ENCODE peak calls at places on chromosomes 1 and 21, in six cellular contexts. Y is K562, T is GM12878, H is HepG2, F is GM12892, O is H1. R is an unnamed sample.

GRCh38 chr1:38183094-38183493 is 136.5 kb upstream of the POU3F1 start:
- DNase-seq in Y (peak), T (no peak), H (no peak), F (no peak), O (peak), R (no peak)

GRCh38 chr1:155050560-155051341 is at the start of gene ADAM15:
- DNase-seq in Y (peak), T (no peak), H (peak), F (peak), O (peak), R (peak)

GRCh38 chr1:7988576-7988975 is 27.1 kb downstream of the PARK7 start:
- DNase-seq in Y (no peak), T (no peak), H (no peak), F (no peak), O (no peak), R (no peak)

GRCh38 chr1:1954831-1955441 is 35.9 kb upstream of the TMEM52 start:
- DNase-seq in Y (peak), T (no peak), H (no peak), F (no peak), O (no peak), R (no peak)

GRCh38 chr1:181143081-181143859 is 54.8 kb downstream of the IER5 start:
- DNase-seq in Y (no peak), T (no peak), H (no peak), F (no peak), O (no peak), R (no peak)

GRCh38 chr1:2158272-2158671 is 36.3 kb downstream of the FAAP20 start:
- DNase-seq in Y (no peak), T (no peak), H (no peak), F (no peak), O (no peak), R (no peak)

GRCh38 chr1:229114781-229115417 is 156.0 kb upstream of the RAB4A start:
- DNase-seq in Y (no peak), T (no peak), H (peak), F (no peak), O (no peak), R (no peak)

GRCh38 chr1:113905435-113905861 is 322 bp downstream of the DCLRE1B start:
- DNase-seq in Y (peak), T (no peak), H (peak), F (peak), O (peak), R (peak)

GRCh38 chr1:242139986-242140385 is 141.1 kb upstream of the MAP1LC3C start:
- DNase-seq in Y (no peak), T (no peak), H (no peak), F (no peak), O (no peak), R (no peak)

GRCh38 chr21:37780991-37781983 is 135.0 kb downstream of the KCNJ6 start:
- DNase-seq in Y (no peak), T (no peak), H (no peak), F (no peak), O (no peak), R (no peak)

GRCh38 chr1:172533511-172534116 is 664 bp downstream of the SUCO start:
- DNase-seq in Y (peak), T (no peak), H (peak), F (no peak), O (no peak), R (no peak)

GRCh38 chr1:158496379-158496778 is 24.4 kb downstream of the OR10R2 start:
- DNase-seq in Y (peak), T (no peak), H (no peak), F (no peak), O (no peak), R (no peak)

GRCh38 chr1:10525208-10525607 is 50.5 kb downstream of the PEX14 start:
- DNase-seq in Y (no peak), T (no peak), H (no peak), F (no peak), O (no peak), R (no peak)

GRCh38 chr1:45820173-45820572 is 16.8 kb downstream of the MAST2 start:
- DNase-seq in Y (no peak), T (no peak), H (no peak), F (no peak), O (no peak), R (no peak)

DNA sequence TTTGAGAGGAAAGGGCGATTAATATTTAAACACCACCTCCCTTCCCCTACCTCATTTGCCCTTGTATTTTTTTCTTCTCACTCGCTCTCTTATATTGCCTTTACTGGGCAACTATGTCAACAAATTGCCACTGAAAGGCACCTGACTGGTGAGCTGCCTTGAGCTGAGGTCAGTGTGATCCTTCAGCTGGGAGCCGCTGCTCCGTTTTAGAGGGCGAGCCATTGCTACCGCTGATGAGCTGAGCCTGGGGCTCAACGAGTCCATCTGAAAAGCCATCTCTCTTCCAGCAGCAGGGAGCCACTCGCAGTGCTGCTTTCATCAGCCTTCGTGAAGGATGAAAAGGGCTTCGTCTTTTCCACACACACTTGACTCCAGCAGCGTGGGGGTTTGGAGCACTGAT is 108.0 kb upstream of the KIF26B start:
- DNase-seq in Y (no peak), T (no peak), H (no peak), F (no peak), O (no peak), R (no peak)
- TF ChIP-seq TAF1 in Y (no peak), T (no peak), H (no peak), F (no peak), O (no peak), R (no peak)

GRCh38 chr1:195899762-195900352 is 708.4 kb downstream of the KCNT2 start:
- DNase-seq in Y (peak), T (no peak), H (no peak), F (no peak), O (no peak), R (no peak)

GRCh38 chr1:195897072-195897471 is 711.2 kb downstream of the KCNT2 start:
- DNase-seq in Y (peak), T (no peak), H (no peak), F (no peak), O (no peak), R (no peak)

GRCh38 chr1:195898924-195899323 is 709.3 kb downstream of the KCNT2 start:
- DNase-seq in Y (peak), T (no peak), H (no peak), F (no peak), O (no peak), R (no peak)

DNA sequence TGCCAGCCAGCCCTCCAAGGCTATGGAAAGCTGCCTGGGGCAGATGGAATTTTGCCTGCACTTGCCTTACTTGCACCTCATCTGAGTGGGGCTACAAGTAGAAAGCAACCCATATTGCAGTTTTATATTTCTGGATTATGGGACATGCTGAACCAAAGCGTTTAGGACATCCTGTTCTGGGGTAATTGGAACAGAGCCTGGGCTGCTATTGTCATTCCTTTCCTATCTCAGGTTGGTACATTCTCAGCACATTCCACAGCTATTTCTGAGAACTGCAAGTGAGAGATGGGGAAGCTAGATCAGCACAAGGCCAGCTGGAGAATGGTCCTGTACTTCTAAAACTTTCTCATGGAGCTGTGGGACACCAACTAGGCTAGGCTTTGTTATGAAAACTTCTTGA is 713.8 kb downstream of the KCNT2 start:
- DNase-seq in Y (no peak), T (no peak), H (no peak), F (no peak), O (no peak), R (no peak)
- TF ChIP-seq POLR2AphosphoS5 in Y (no peak), T (no peak), H (no peak), F (no peak), O (no peak), R (no peak)

GRCh38 chr1:230793463-230793745 is 46.2 kb downstream of the CAPN9 start:
- DNase-seq in Y (no peak), T (no peak), H (no peak), F (no peak), O (peak), R (no peak)
- TF ChIP-seq POLR2A in Y (no peak), T (no peak), H (no peak), F (no peak), O (no peak), R (no peak)

GRCh38 chr1:90970208-90970607 is 51.6 kb downstream of the ZNF644 start:
- DNase-seq in Y (no peak), T (no peak), H (no peak), F (no peak), O (no peak), R (no peak)

GRCh38 chr1:90969241-90969640 is 52.6 kb downstream of the ZNF644 start:
- DNase-seq in Y (no peak), T (no peak), H (no peak), F (no peak), O (no peak), R (no peak)

GRCh38 chr1:90973897-90974798 is 47.7 kb downstream of the ZNF644 start:
- DNase-seq in Y (peak), T (no peak), H (no peak), F (no peak), O (no peak), R (no peak)
- TF ChIP-seq TAF1 in Y (no peak), T (no peak), H (no peak), F (no peak), O (no peak), R (no peak)

GRCh38 chr1:55639051-55639450 is 423.9 kb upstream of the USP24 start:
- DNase-seq in Y (no peak), T (no peak), H (no peak), F (no peak), O (no peak), R (no peak)

GRCh38 chr1:55639526-55639925 is 424.4 kb upstream of the USP24 start:
- DNase-seq in Y (no peak), T (no peak), H (no peak), F (no peak), O (no peak), R (no peak)

GRCh38 chr1:55645286-55645685 is 430.1 kb upstream of the USP24 start:
- DNase-seq in Y (no peak), T (no peak), H (no peak), F (no peak), O (no peak), R (no peak)

GRCh38 chr1:55636691-55637090 is 421.5 kb upstream of the USP24 start:
- DNase-seq in Y (no peak), T (no peak), H (no peak), F (no peak), O (no peak), R (no peak)

DNA sequence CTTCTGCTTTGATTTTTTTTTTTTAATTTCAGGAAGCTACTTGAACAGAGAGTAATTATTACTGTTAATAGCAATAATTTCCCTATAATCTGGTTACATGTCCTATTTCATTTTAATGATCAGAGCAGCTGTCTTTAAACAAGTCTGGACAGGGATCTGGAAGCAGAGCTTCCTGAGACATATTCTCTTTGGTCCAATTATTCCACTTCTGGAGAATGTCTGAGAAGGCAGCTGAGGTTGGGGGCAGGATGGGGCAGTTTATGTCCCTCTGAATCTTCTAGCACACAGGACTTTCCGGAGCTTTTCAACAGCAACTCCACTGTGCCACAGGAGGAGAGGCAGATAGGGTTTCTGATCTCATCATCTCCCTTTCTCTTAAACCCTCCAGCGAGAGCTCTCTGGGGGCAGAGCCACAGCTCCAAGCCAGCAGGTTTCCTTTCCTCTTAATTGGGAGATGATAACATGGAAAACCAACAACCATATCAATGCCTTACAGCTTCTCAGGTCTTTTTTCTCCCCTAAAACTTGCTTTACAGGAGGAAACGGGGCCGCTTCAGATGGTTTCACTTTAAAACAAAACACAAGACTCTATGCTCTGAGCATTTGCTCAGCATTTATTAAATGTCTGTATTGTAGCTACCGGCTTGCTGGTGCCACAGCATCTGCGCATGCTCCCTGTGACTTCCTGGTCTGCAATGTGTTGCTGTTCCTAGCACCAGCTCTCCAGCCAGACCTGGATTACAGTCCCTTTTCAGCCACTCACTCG is 425.7 kb upstream of the USP24 start:
- DNase-seq in Y (peak), T (peak), H (peak), F (no peak), O (no peak), R (peak)
- TF ChIP-seq POLR2AphosphoS5 in Y (no peak), T (no peak), H (no peak), F (no peak), O (no peak), R (no peak)

DNA sequence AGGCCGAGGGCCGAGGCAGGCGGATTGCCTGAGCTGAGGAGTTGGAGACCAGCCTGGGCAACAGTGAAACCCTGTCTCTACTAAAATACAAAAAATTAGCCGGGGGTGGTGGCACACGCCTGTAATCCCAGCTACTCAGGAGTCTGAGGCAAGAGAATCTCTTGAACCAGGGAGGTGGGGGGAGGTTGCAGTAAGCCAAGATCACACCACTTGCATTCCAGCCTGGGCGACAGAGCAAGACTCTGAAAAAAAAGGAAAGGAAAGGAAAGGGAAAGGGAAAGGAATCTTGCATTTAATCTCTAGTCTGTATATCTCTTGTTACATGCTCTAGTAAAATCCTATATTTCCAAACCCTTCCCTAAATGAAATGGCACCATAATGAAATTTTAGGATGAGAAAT is 328.3 kb upstream of the ADGRL2 start:
- DNase-seq in Y (no peak), T (no peak), H (no peak), F (no peak), O (no peak), R (no peak)
- TF ChIP-seq POLR2A in Y (no peak), T (no peak), H (no peak), F (no peak), O (no peak), R (no peak)

GRCh38 chr1:204461331-204462228 is 33.0 kb downstream of the PIK3C2B start:
- DNase-seq in Y (peak), T (peak), H (no peak), F (no peak), O (no peak), R (no peak)
- TF ChIP-seq TAF1 in Y (no peak), T (no peak), H (no peak), F (peak), O (no peak), R (no peak)

GRCh38 chr1:14494931-14495330 is 103.6 kb upstream of the KAZN start:
- DNase-seq in Y (no peak), T (no peak), H (no peak), F (no peak), O (no peak), R (no peak)

GRCh38 chr1:14499312-14500040 is 99.0 kb upstream of the KAZN start:
- DNase-seq in Y (no peak), T (no peak), H (no peak), F (no peak), O (no peak), R (no peak)

GRCh38 chr1:14500041-14500440 is 98.4 kb upstream of the KAZN start:
- DNase-seq in Y (no peak), T (no peak), H (no peak), F (no peak), O (no peak), R (no peak)

GRCh38 chr1:14500912-14501311 is 97.6 kb upstream of the KAZN start:
- DNase-seq in Y (no peak), T (no peak), H (no peak), F (no peak), O (no peak), R (no peak)

GRCh38 chr1:14498839-14499238 is 99.6 kb upstream of the KAZN start:
- DNase-seq in Y (no peak), T (no peak), H (no peak), F (no peak), O (no peak), R (no peak)
- TF ChIP-seq POLR2AphosphoS5 in Y (no peak), T (no peak), H (no peak), F (no peak), O (no peak), R (no peak)

DNA sequence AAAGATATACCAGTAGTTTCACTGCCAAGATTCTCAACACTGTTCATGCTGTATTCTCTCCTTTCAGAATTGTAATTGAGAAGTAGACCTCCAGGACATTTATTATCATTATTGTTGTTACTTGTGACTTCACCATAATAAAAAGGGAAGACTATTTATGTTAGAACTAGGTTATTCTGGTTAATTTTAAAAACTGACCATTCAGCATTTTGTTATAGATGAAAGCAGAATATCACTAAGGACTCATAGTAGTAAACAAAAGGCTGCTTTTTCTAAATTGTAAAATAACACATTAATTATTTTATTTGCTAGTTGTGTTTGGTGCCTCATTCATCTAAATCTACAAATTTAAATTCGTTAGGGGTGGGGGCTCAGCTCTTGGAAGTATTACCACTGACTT is 210.4 kb downstream of the PATJ start:
- DNase-seq in Y (no peak), T (no peak), H (no peak), F (no peak), O (no peak), R (no peak)
- TF ChIP-seq POLR2A in Y (no peak), T (no peak), H (no peak), F (no peak), O (no peak), R (no peak)

GRCh38 chr1:4551706-4552105 is 102.7 kb upstream of the AJAP1 start:
- DNase-seq in Y (no peak), T (no peak), H (no peak), F (no peak), O (no peak), R (no peak)
- TF ChIP-seq TAF1 in Y (no peak), T (no peak), H (no peak), F (no peak), O (no peak), R (no peak)